ENCODE peak calls at places on chromosomes 2 and 18, in four cellular contexts. V is GM23248; C is retina; E is activated CD4-positive, alpha-beta T cell treated with anti-CD3 and anti-CD28 coated beads for 48 hours. M is an unnamed sample.

GRCh38 chr2:211534655-211535054 is 978.3 kb downstream of the CPS1 start:
- DNase-seq in V (no peak), C (peak; percentile 37), E (no peak), M (peak; percentile 1)

GRCh38 chr2:85326946-85327756 is 638 bp downstream of the TGOLN2 start:
- DNase-seq in V (peak; percentile 79), C (peak; percentile 64), E (peak; percentile 71), M (no peak)

GRCh38 chr2:140498360-140498759 is 1632.5 kb downstream of the LRP1B start:
- DNase-seq in V (no peak), C (no peak), E (no peak), M (no peak)

GRCh38 chr2:206989306-206989705 is 50.0 kb downstream of the CPO start:
- DNase-seq in V (peak; percentile 37), C (peak; percentile 22), E (peak; percentile 29), M (no peak)

GRCh38 chr18:13530879-13531387 is 195.4 kb downstream of the FAM210A start:
- DNase-seq in V (peak; percentile 72), C (peak; percentile 38), E (no peak), M (no peak)

GRCh38 chr2:143629344-143629743 is 500.1 kb downstream of the ARHGAP15 start:
- DNase-seq in V (peak; percentile 45), C (no peak), E (no peak), M (no peak)

GRCh38 chr18:58453913-58454317 is 175.0 kb downstream of the ALPK2 start:
- DNase-seq in V (no peak), C (no peak), E (no peak), M (no peak)

GRCh38 chr2:99403084-99403483 is 65.9 kb downstream of the EIF5B start:
- DNase-seq in V (peak; percentile 65), C (no peak), E (no peak), M (no peak)

GRCh38 chr2:102839668-102840388 is 78.0 kb downstream of the TMEM182 start:
- DNase-seq in V (peak; percentile 53), C (peak; percentile 66), E (peak; percentile 34), M (no peak)

GRCh38 chr2:25030702-25031101 is 11.2 kb upstream of the EFR3B start:
- DNase-seq in V (no peak), C (no peak), E (no peak), M (no peak)

GRCh38 chr18:44803019-44803650 is 122.4 kb downstream of the SETBP1 start:
- DNase-seq in V (peak; percentile 67), C (no peak), E (no peak), M (peak; percentile 43)

GRCh38 chr2:157830696-157831570 is 45.2 kb downstream of the ACVR1 start:
- DNase-seq in V (peak; percentile 97), C (no peak), E (no peak), M (no peak)

GRCh38 chr2:210195066-210195852 is 24.1 kb upstream of the KANSL1L start:
- DNase-seq in V (peak; percentile 73), C (peak; percentile 50), E (no peak), M (peak; percentile 19)

GRCh38 chr2:19195681-19196080 is 162.7 kb downstream of the OSR1 start:
- DNase-seq in V (no peak), C (no peak), E (no peak), M (no peak)

GRCh38 chr2:127448526-127448925 is 30.3 kb downstream of the PROC start:
- DNase-seq in V (peak; percentile 66), C (no peak), E (no peak), M (no peak)

GRCh38 chr2:58289029-58289428 is 47.9 kb upstream of the FANCL start:
- DNase-seq in V (peak; percentile 81), C (no peak), E (no peak), M (no peak)

GRCh38 chr2:96207073-96207777 is 1.4 kb downstream of the STARD7 start:
- DNase-seq in V (peak; percentile 69), C (no peak), E (peak; percentile 9), M (no peak)

M was measured in DMS153.